ENCODE peak calls at places on chromosomes 6 and 20, in nine cellular contexts. One of them, this sample, is unnamed.

GRCh38 chr6:21438986-21439352 is 154.6 kb upstream of the SOX4 start:
- DNase-seq in GM23338: no peak
- DNase-seq in thoracic aorta: no peak
- DNase-seq in endothelial cell of umbilical vein: no peak
- DNase-seq in brain microvascular endothelial cell: no peak
- DNase-seq in effector memory CD4-positive, alpha-beta T cell: no peak
- DNase-seq in OCI-LY7: no peak
- DNase-seq in HCT116: no peak
- DNase-seq in IMR-90: no peak
- DNase-seq in this sample: no peak

GRCh38 chr6:134123666-134124208 is 71.3 kb upstream of the SLC2A12 start:
- DNase-seq in GM23338: peak
- DNase-seq in thoracic aorta: no peak
- DNase-seq in endothelial cell of umbilical vein: peak
- DNase-seq in brain microvascular endothelial cell: peak
- DNase-seq in effector memory CD4-positive, alpha-beta T cell: no peak
- DNase-seq in OCI-LY7: peak
- DNase-seq in HCT116: peak
- DNase-seq in IMR-90: peak
- DNase-seq in this sample: no peak

GRCh38 chr6:126664271-126664670 is 324.4 kb downstream of the CENPW start:
- DNase-seq in GM23338: no peak
- DNase-seq in thoracic aorta: no peak
- DNase-seq in endothelial cell of umbilical vein: no peak
- DNase-seq in brain microvascular endothelial cell: no peak
- DNase-seq in effector memory CD4-positive, alpha-beta T cell: no peak
- DNase-seq in OCI-LY7: no peak
- DNase-seq in HCT116: no peak
- DNase-seq in IMR-90: no peak
- DNase-seq in this sample: no peak

GRCh38 chr6:103140308-103141027 is 1719.3 kb downstream of the HACE1 start:
- DNase-seq in GM23338: no peak
- DNase-seq in thoracic aorta: no peak
- DNase-seq in endothelial cell of umbilical vein: no peak
- DNase-seq in brain microvascular endothelial cell: no peak
- DNase-seq in effector memory CD4-positive, alpha-beta T cell: no peak
- DNase-seq in OCI-LY7: no peak
- DNase-seq in HCT116: no peak
- DNase-seq in IMR-90: no peak
- DNase-seq in this sample: no peak

GRCh38 chr6:149271348-149272340 is 45.9 kb upstream of the TAB2 start:
- DNase-seq in GM23338: no peak
- DNase-seq in thoracic aorta: no peak
- DNase-seq in endothelial cell of umbilical vein: no peak
- DNase-seq in brain microvascular endothelial cell: peak
- DNase-seq in effector memory CD4-positive, alpha-beta T cell: no peak
- DNase-seq in OCI-LY7: peak
- DNase-seq in HCT116: no peak
- DNase-seq in IMR-90: no peak
- DNase-seq in this sample: no peak

GRCh38 chr20:49392745-49393144 is 89.7 kb downstream of the KCNB1 start:
- DNase-seq in GM23338: no peak
- DNase-seq in thoracic aorta: no peak
- DNase-seq in endothelial cell of umbilical vein: no peak
- DNase-seq in brain microvascular endothelial cell: no peak
- DNase-seq in effector memory CD4-positive, alpha-beta T cell: no peak
- DNase-seq in OCI-LY7: no peak
- DNase-seq in HCT116: no peak
- DNase-seq in IMR-90: no peak
- DNase-seq in this sample: no peak

GRCh38 chr20:62929051-62929538 is 2.8 kb upstream of the DIDO1 start:
- DNase-seq in GM23338: peak
- DNase-seq in thoracic aorta: no peak
- DNase-seq in endothelial cell of umbilical vein: peak
- DNase-seq in brain microvascular endothelial cell: peak
- DNase-seq in effector memory CD4-positive, alpha-beta T cell: peak
- DNase-seq in OCI-LY7: no peak
- DNase-seq in HCT116: no peak
- DNase-seq in IMR-90: peak
- DNase-seq in this sample: no peak

GRCh38 chr6:135270676-135271536 is 89.8 kb downstream of the MYB start:
- DNase-seq in GM23338: peak
- DNase-seq in thoracic aorta: no peak
- DNase-seq in endothelial cell of umbilical vein: peak
- DNase-seq in brain microvascular endothelial cell: no peak
- DNase-seq in effector memory CD4-positive, alpha-beta T cell: no peak
- DNase-seq in OCI-LY7: peak
- DNase-seq in HCT116: no peak
- DNase-seq in IMR-90: no peak
- DNase-seq in this sample: no peak

GRCh38 chr20:21522479-21523397 is 8.9 kb upstream of the NKX2-2 start:
- DNase-seq in GM23338: peak
- DNase-seq in thoracic aorta: no peak
- DNase-seq in endothelial cell of umbilical vein: no peak
- DNase-seq in brain microvascular endothelial cell: no peak
- DNase-seq in effector memory CD4-positive, alpha-beta T cell: no peak
- DNase-seq in OCI-LY7: no peak
- DNase-seq in HCT116: no peak
- DNase-seq in IMR-90: no peak
- DNase-seq in this sample: no peak

GRCh38 chr6:31729979-31730630 is 1.0 kb upstream of the DDAH2 start:
- DNase-seq in GM23338: peak
- DNase-seq in thoracic aorta: peak
- DNase-seq in endothelial cell of umbilical vein: peak
- DNase-seq in brain microvascular endothelial cell: peak
- DNase-seq in effector memory CD4-positive, alpha-beta T cell: peak
- DNase-seq in OCI-LY7: peak
- DNase-seq in HCT116: peak
- DNase-seq in IMR-90: peak
- DNase-seq in this sample: peak

GRCh38 chr6:137233561-137234504 is 14.6 kb upstream of the IFNGR1 start:
- DNase-seq in GM23338: no peak
- DNase-seq in thoracic aorta: no peak
- DNase-seq in endothelial cell of umbilical vein: peak
- DNase-seq in brain microvascular endothelial cell: peak
- DNase-seq in effector memory CD4-positive, alpha-beta T cell: no peak
- DNase-seq in OCI-LY7: no peak
- DNase-seq in HCT116: no peak
- DNase-seq in IMR-90: peak
- DNase-seq in this sample: no peak

GRCh38 chr20:54573838-54574237 is 98.4 kb downstream of the DOK5 start:
- DNase-seq in GM23338: no peak
- DNase-seq in thoracic aorta: no peak
- DNase-seq in endothelial cell of umbilical vein: peak
- DNase-seq in brain microvascular endothelial cell: no peak
- DNase-seq in effector memory CD4-positive, alpha-beta T cell: no peak
- DNase-seq in OCI-LY7: no peak
- DNase-seq in HCT116: no peak
- DNase-seq in IMR-90: no peak
- DNase-seq in this sample: no peak

GRCh38 chr6:27091661-27092315 is 155.7 kb upstream of the PRSS16 start:
- DNase-seq in GM23338: peak
- DNase-seq in thoracic aorta: no peak
- DNase-seq in endothelial cell of umbilical vein: peak
- DNase-seq in brain microvascular endothelial cell: peak
- DNase-seq in effector memory CD4-positive, alpha-beta T cell: no peak
- DNase-seq in OCI-LY7: peak
- DNase-seq in HCT116: peak
- DNase-seq in IMR-90: peak
- DNase-seq in this sample: no peak

GRCh38 chr20:42392417-42392816 is 774.2 kb upstream of the CHD6 start:
- DNase-seq in GM23338: no peak
- DNase-seq in thoracic aorta: no peak
- DNase-seq in endothelial cell of umbilical vein: no peak
- DNase-seq in brain microvascular endothelial cell: no peak
- DNase-seq in effector memory CD4-positive, alpha-beta T cell: no peak
- DNase-seq in OCI-LY7: no peak
- DNase-seq in HCT116: no peak
- DNase-seq in IMR-90: no peak
- DNase-seq in this sample: no peak
- H3K27ac ChIP-seq in GM23338: no peak
- H3K27ac ChIP-seq in thoracic aorta: no peak
- H3K27ac ChIP-seq in endothelial cell of umbilical vein: no peak
- H3K27ac ChIP-seq in brain microvascular endothelial cell: no peak
- H3K27ac ChIP-seq in effector memory CD4-positive, alpha-beta T cell: no peak
- H3K27ac ChIP-seq in OCI-LY7: no peak
- H3K27ac ChIP-seq in HCT116: no peak
- H3K27ac ChIP-seq in IMR-90: no peak
- H3K27ac ChIP-seq in this sample: no peak

GRCh38 chr20:47577271-47577670 is 75.6 kb downstream of the NCOA3 start:
- DNase-seq in GM23338: no peak
- DNase-seq in thoracic aorta: no peak
- DNase-seq in endothelial cell of umbilical vein: no peak
- DNase-seq in brain microvascular endothelial cell: no peak
- DNase-seq in effector memory CD4-positive, alpha-beta T cell: no peak
- DNase-seq in OCI-LY7: no peak
- DNase-seq in HCT116: no peak
- DNase-seq in IMR-90: no peak
- DNase-seq in this sample: no peak

GRCh38 chr20:47573586-47573985 is 71.9 kb downstream of the NCOA3 start:
- DNase-seq in GM23338: peak
- DNase-seq in thoracic aorta: no peak
- DNase-seq in endothelial cell of umbilical vein: no peak
- DNase-seq in brain microvascular endothelial cell: no peak
- DNase-seq in effector memory CD4-positive, alpha-beta T cell: no peak
- DNase-seq in OCI-LY7: no peak
- DNase-seq in HCT116: no peak
- DNase-seq in IMR-90: no peak
- DNase-seq in this sample: no peak

GRCh38 chr20:47578543-47578942 is 76.9 kb downstream of the NCOA3 start:
- DNase-seq in GM23338: no peak
- DNase-seq in thoracic aorta: no peak
- DNase-seq in endothelial cell of umbilical vein: peak
- DNase-seq in brain microvascular endothelial cell: no peak
- DNase-seq in effector memory CD4-positive, alpha-beta T cell: no peak
- DNase-seq in OCI-LY7: no peak
- DNase-seq in HCT116: no peak
- DNase-seq in IMR-90: no peak
- DNase-seq in this sample: no peak

GRCh38 chr20:47574616-47575401 is 73.1 kb downstream of the NCOA3 start:
- DNase-seq in GM23338: peak
- DNase-seq in thoracic aorta: no peak
- DNase-seq in endothelial cell of umbilical vein: peak
- DNase-seq in brain microvascular endothelial cell: peak
- DNase-seq in effector memory CD4-positive, alpha-beta T cell: no peak
- DNase-seq in OCI-LY7: peak
- DNase-seq in HCT116: no peak
- DNase-seq in IMR-90: peak
- DNase-seq in this sample: no peak

DNA sequence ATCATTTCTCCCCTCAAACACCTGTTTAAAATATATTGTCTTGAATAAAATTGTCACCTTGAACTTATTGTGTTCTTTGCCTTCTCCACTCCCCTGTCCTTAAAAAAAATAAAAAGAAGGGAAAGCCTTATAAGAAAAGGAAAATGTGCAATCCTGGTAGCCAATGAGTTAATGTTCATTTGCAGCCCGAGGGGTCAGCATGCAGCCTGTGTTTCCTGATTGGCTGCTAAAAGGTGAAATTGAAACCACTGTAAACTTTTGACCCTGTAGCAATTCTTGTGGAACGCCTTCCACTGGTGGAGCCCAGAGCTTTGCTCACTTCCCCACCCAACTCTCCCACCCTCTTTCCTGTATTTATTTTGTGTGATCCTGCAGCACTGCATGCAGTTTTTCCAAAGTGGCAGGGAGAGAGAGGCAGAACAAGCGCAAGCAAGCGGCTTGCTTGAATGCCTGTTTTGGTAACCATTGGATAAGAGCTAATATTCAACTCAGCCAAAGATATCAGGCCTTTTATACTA is 74.9 kb downstream of the NCOA3 start:
- DNase-seq in GM23338: peak
- DNase-seq in thoracic aorta: no peak
- DNase-seq in endothelial cell of umbilical vein: peak
- DNase-seq in brain microvascular endothelial cell: peak
- DNase-seq in effector memory CD4-positive, alpha-beta T cell: no peak
- DNase-seq in OCI-LY7: peak
- DNase-seq in HCT116: peak
- DNase-seq in IMR-90: peak
- DNase-seq in this sample: peak
- H3K27ac ChIP-seq in GM23338: no peak
- H3K27ac ChIP-seq in thoracic aorta: peak
- H3K27ac ChIP-seq in endothelial cell of umbilical vein: peak
- H3K27ac ChIP-seq in brain microvascular endothelial cell: peak
- H3K27ac ChIP-seq in effector memory CD4-positive, alpha-beta T cell: no peak
- H3K27ac ChIP-seq in OCI-LY7: peak
- H3K27ac ChIP-seq in HCT116: peak
- H3K27ac ChIP-seq in IMR-90: no peak
- H3K27ac ChIP-seq in this sample: no peak

DNA sequence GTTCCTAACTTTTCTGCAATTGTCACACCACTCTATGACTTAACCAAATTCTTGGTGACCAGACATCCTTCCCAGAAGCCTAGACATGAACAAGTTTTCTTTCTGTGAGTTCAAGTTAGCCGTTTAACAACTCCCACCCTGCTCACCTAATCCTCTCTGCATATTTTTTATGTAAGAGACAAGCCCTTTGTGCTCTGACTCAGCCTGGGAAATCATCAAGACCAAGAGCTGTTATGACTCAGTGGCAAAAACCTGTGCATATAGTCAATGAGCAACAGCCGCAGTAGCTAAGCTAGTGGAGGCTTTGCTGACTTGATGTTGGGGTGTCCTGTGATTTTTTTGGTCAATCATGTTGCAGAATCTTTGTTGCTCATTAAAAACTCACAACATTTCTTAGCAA is 379.1 kb downstream of the QKI start:
- DNase-seq in GM23338: no peak
- DNase-seq in thoracic aorta: no peak
- DNase-seq in endothelial cell of umbilical vein: no peak
- DNase-seq in brain microvascular endothelial cell: peak
- DNase-seq in effector memory CD4-positive, alpha-beta T cell: no peak
- DNase-seq in OCI-LY7: no peak
- DNase-seq in HCT116: peak
- DNase-seq in IMR-90: peak
- DNase-seq in this sample: no peak
- H3K27ac ChIP-seq in GM23338: no peak
- H3K27ac ChIP-seq in thoracic aorta: no peak
- H3K27ac ChIP-seq in endothelial cell of umbilical vein: no peak
- H3K27ac ChIP-seq in brain microvascular endothelial cell: no peak
- H3K27ac ChIP-seq in effector memory CD4-positive, alpha-beta T cell: no peak
- H3K27ac ChIP-seq in OCI-LY7: no peak
- H3K27ac ChIP-seq in HCT116: no peak
- H3K27ac ChIP-seq in IMR-90: no peak
- H3K27ac ChIP-seq in this sample: peak

DNA sequence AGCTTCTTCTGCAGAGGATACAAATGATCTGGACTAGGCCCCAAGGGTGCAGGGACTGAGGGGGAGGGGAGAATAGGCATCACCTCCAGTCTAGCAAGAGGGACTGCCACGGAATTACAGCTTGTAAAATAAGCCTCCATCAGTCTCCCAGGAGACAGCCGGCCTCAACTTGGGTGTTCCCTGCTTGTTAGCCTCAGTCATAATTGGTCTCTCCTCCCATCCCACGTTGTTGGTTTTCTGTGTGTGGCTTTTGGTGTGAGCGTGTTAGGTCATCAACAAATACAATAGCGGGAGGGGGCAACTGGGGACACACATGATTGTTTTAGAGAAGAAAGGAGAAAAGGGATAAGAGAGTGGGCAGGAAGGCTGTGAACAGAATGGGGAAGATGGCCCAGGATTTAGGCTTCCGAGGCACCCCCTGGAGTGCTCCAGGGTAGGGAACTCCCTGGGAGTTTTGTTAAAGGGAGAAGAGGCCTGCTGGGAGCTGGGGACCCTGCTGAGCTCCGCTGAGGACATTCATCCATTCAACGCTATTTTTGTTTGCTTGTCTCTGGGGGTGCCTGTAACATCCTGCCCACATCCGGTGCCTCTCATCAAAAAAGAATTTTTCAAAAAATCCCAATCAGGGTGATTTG is 9.2 kb downstream of the FOXA2 start:
- DNase-seq in GM23338: no peak
- DNase-seq in thoracic aorta: no peak
- DNase-seq in endothelial cell of umbilical vein: no peak
- DNase-seq in brain microvascular endothelial cell: no peak
- DNase-seq in effector memory CD4-positive, alpha-beta T cell: no peak
- DNase-seq in OCI-LY7: no peak
- DNase-seq in HCT116: no peak
- DNase-seq in IMR-90: no peak
- DNase-seq in this sample: no peak
- H3K27ac ChIP-seq in GM23338: no peak
- H3K27ac ChIP-seq in thoracic aorta: no peak
- H3K27ac ChIP-seq in endothelial cell of umbilical vein: no peak
- H3K27ac ChIP-seq in brain microvascular endothelial cell: no peak
- H3K27ac ChIP-seq in effector memory CD4-positive, alpha-beta T cell: no peak
- H3K27ac ChIP-seq in OCI-LY7: no peak
- H3K27ac ChIP-seq in HCT116: no peak
- H3K27ac ChIP-seq in IMR-90: no peak
- H3K27ac ChIP-seq in this sample: no peak

This sample was measured in caudate nucleus.